ENCODE peak calls at places on chromosomes 12 and 14, in ten cellular contexts. One of them, this sample, is unnamed.

GRCh38 chr12:111773801-111774551 is 7.2 kb downstream of the ALDH2 start:
- DNase-seq in fibroblast of mammary gland: peak
- DNase-seq in cardiac muscle cell: no peak
- DNase-seq in GM06990: no peak
- DNase-seq in foreskin fibroblast: peak
- DNase-seq in psoas muscle: peak
- DNase-seq in BE2C: no peak
- DNase-seq in dorsolateral prefrontal cortex: no peak
- DNase-seq in stomach: peak
- DNase-seq in mesothelial cell of epicardium: no peak
- DNase-seq in this sample: peak

GRCh38 chr12:32568241-32568640 is 110.9 kb upstream of the DNM1L start:
- DNase-seq in psoas muscle: no peak
- DNase-seq in fibroblast of mammary gland: peak
- DNase-seq in dorsolateral prefrontal cortex: no peak
- DNase-seq in foreskin fibroblast: peak
- DNase-seq in cardiac muscle cell: no peak
- DNase-seq in mesothelial cell of epicardium: no peak
- DNase-seq in GM06990: no peak
- DNase-seq in BE2C: no peak
- DNase-seq in stomach: no peak
- DNase-seq in this sample: no peak

GRCh38 chr12:92574046-92574783 is 128.6 kb upstream of the PLEKHG7 start:
- DNase-seq in dorsolateral prefrontal cortex: no peak
- DNase-seq in psoas muscle: no peak
- DNase-seq in foreskin fibroblast: peak
- DNase-seq in fibroblast of mammary gland: peak
- DNase-seq in cardiac muscle cell: peak
- DNase-seq in mesothelial cell of epicardium: no peak
- DNase-seq in stomach: no peak
- DNase-seq in BE2C: peak
- DNase-seq in GM06990: no peak
- DNase-seq in this sample: no peak

GRCh38 chr14:73058923-73059311 is 583 bp downstream of the RBM25 start:
- DNase-seq in foreskin fibroblast: peak
- DNase-seq in mesothelial cell of epicardium: no peak
- DNase-seq in BE2C: peak
- DNase-seq in GM06990: no peak
- DNase-seq in stomach: no peak
- DNase-seq in psoas muscle: no peak
- DNase-seq in fibroblast of mammary gland: peak
- DNase-seq in cardiac muscle cell: peak
- DNase-seq in dorsolateral prefrontal cortex: peak
- DNase-seq in this sample: peak

GRCh38 chr12:84131076-84131475 is 781.5 kb downstream of the SLC6A15 start:
- DNase-seq in stomach: no peak
- DNase-seq in GM06990: no peak
- DNase-seq in fibroblast of mammary gland: peak
- DNase-seq in mesothelial cell of epicardium: no peak
- DNase-seq in BE2C: no peak
- DNase-seq in dorsolateral prefrontal cortex: no peak
- DNase-seq in psoas muscle: no peak
- DNase-seq in cardiac muscle cell: no peak
- DNase-seq in foreskin fibroblast: peak
- DNase-seq in this sample: no peak

GRCh38 chr12:12837025-12837872 is 24.1 kb downstream of the DDX47 start:
- DNase-seq in mesothelial cell of epicardium: peak
- DNase-seq in psoas muscle: peak
- DNase-seq in GM06990: peak
- DNase-seq in foreskin fibroblast: peak
- DNase-seq in stomach: peak
- DNase-seq in fibroblast of mammary gland: peak
- DNase-seq in BE2C: peak
- DNase-seq in dorsolateral prefrontal cortex: no peak
- DNase-seq in cardiac muscle cell: peak
- DNase-seq in this sample: peak

GRCh38 chr12:95700316-95700785 is 90.2 kb downstream of the NTN4 start:
- DNase-seq in foreskin fibroblast: peak
- DNase-seq in cardiac muscle cell: no peak
- DNase-seq in dorsolateral prefrontal cortex: no peak
- DNase-seq in psoas muscle: no peak
- DNase-seq in mesothelial cell of epicardium: no peak
- DNase-seq in fibroblast of mammary gland: peak
- DNase-seq in BE2C: no peak
- DNase-seq in stomach: no peak
- DNase-seq in GM06990: peak
- DNase-seq in this sample: peak

GRCh38 chr14:101120636-101121398 is 217.3 kb upstream of the RTL1 start:
- DNase-seq in fibroblast of mammary gland: no peak
- DNase-seq in cardiac muscle cell: no peak
- DNase-seq in BE2C: no peak
- DNase-seq in foreskin fibroblast: no peak
- DNase-seq in psoas muscle: peak
- DNase-seq in stomach: peak
- DNase-seq in dorsolateral prefrontal cortex: no peak
- DNase-seq in GM06990: no peak
- DNase-seq in mesothelial cell of epicardium: no peak
- DNase-seq in this sample: no peak

GRCh38 chr14:81162941-81163340 is 57.8 kb downstream of the GTF2A1 start:
- DNase-seq in mesothelial cell of epicardium: no peak
- DNase-seq in foreskin fibroblast: peak
- DNase-seq in GM06990: no peak
- DNase-seq in stomach: no peak
- DNase-seq in psoas muscle: no peak
- DNase-seq in fibroblast of mammary gland: peak
- DNase-seq in dorsolateral prefrontal cortex: no peak
- DNase-seq in cardiac muscle cell: no peak
- DNase-seq in BE2C: no peak
- DNase-seq in this sample: no peak

GRCh38 chr14:41280745-41281144 is 325.9 kb upstream of the LRFN5 start:
- DNase-seq in mesothelial cell of epicardium: no peak
- DNase-seq in cardiac muscle cell: peak
- DNase-seq in dorsolateral prefrontal cortex: no peak
- DNase-seq in fibroblast of mammary gland: peak
- DNase-seq in stomach: no peak
- DNase-seq in foreskin fibroblast: no peak
- DNase-seq in GM06990: no peak
- DNase-seq in BE2C: no peak
- DNase-seq in psoas muscle: no peak
- DNase-seq in this sample: no peak

DNA sequence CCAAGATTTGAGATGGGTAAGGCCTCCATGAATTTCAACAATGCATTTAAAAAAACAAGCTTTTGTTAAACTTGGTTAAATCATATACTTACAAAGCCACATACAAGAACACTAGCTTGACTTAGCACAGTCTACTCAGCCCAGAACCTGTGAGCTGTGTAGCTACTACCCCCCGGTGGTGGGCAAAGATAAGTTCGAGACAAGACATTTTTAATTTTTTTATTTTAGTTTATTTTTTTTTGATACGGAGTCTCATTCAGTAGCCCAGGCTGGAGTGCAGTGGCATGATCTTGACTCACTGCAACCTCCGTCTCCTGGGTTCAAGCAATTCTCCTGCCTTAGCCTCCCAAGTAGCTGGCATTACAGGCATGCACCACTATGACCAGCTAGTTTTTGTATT is 3.7 kb upstream of the NECAP1 start:
- DNase-seq in mesothelial cell of epicardium: no peak
- DNase-seq in stomach: no peak
- DNase-seq in fibroblast of mammary gland: peak
- DNase-seq in dorsolateral prefrontal cortex: no peak
- DNase-seq in GM06990: no peak
- DNase-seq in cardiac muscle cell: peak
- DNase-seq in psoas muscle: no peak
- DNase-seq in foreskin fibroblast: peak
- DNase-seq in BE2C: peak
- DNase-seq in this sample: no peak
- TF ChIP-seq CTCF in mesothelial cell of epicardium: peak
- TF ChIP-seq CTCF in stomach: no peak
- TF ChIP-seq CTCF in fibroblast of mammary gland: peak
- TF ChIP-seq CTCF in dorsolateral prefrontal cortex: peak
- TF ChIP-seq CTCF in GM06990: peak
- TF ChIP-seq CTCF in cardiac muscle cell: peak
- TF ChIP-seq CTCF in psoas muscle: peak
- TF ChIP-seq CTCF in foreskin fibroblast: peak
- TF ChIP-seq CTCF in BE2C: peak
- TF ChIP-seq CTCF in this sample: peak

DNA sequence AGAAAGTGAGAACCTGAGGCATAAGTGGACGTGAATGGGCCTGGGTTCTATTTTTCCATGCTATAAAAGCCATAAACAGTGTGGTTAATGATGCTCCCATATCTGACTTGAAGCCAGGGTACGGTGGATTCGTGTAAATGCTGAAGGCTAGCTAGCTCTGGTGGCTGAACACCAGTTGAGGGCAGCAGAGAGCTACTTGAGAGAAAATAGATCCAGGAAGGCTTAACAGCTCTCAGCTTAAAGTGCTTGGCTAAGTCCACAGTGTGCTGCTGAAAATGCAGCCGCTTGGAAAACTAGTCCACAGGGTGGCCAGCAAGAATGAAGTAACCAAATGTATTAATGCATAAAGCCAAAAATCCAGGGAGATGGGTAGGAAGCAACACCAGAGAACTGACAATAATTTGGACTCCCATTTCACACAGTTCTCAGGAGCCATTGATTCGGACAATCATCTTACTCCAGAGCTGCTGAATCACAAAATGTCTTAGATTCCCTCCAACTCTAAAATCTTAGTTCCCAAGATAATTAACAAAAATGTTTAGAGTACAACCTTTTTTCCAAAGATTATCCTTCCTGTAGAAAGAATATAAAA is 15.0 kb upstream of the FOXG1 start:
- DNase-seq in cardiac muscle cell: peak
- DNase-seq in foreskin fibroblast: peak
- DNase-seq in stomach: peak
- DNase-seq in GM06990: no peak
- DNase-seq in fibroblast of mammary gland: peak
- DNase-seq in dorsolateral prefrontal cortex: peak
- DNase-seq in BE2C: peak
- DNase-seq in mesothelial cell of epicardium: no peak
- DNase-seq in psoas muscle: no peak
- DNase-seq in this sample: no peak
- TF ChIP-seq CTCF in cardiac muscle cell: peak
- TF ChIP-seq CTCF in foreskin fibroblast: peak
- TF ChIP-seq CTCF in stomach: peak
- TF ChIP-seq CTCF in GM06990: peak
- TF ChIP-seq CTCF in fibroblast of mammary gland: peak
- TF ChIP-seq CTCF in dorsolateral prefrontal cortex: peak
- TF ChIP-seq CTCF in BE2C: peak
- TF ChIP-seq CTCF in mesothelial cell of epicardium: peak
- TF ChIP-seq CTCF in psoas muscle: no peak
- TF ChIP-seq CTCF in this sample: peak

GRCh38 chr14:55705651-55706340 is 125.8 kb downstream of the KTN1 start:
- DNase-seq in dorsolateral prefrontal cortex: no peak
- DNase-seq in cardiac muscle cell: no peak
- DNase-seq in mesothelial cell of epicardium: no peak
- DNase-seq in stomach: peak
- DNase-seq in BE2C: no peak
- DNase-seq in psoas muscle: no peak
- DNase-seq in foreskin fibroblast: no peak
- DNase-seq in fibroblast of mammary gland: no peak
- DNase-seq in GM06990: no peak
- DNase-seq in this sample: no peak
- TF ChIP-seq CTCF in dorsolateral prefrontal cortex: no peak
- TF ChIP-seq CTCF in cardiac muscle cell: no peak
- TF ChIP-seq CTCF in mesothelial cell of epicardium: no peak
- TF ChIP-seq CTCF in stomach: no peak
- TF ChIP-seq CTCF in BE2C: no peak
- TF ChIP-seq CTCF in psoas muscle: no peak
- TF ChIP-seq CTCF in foreskin fibroblast: no peak
- TF ChIP-seq CTCF in fibroblast of mammary gland: no peak
- TF ChIP-seq CTCF in GM06990: no peak
- TF ChIP-seq CTCF in this sample: no peak

GRCh38 chr12:51520576-51521325 is 70.3 kb upstream of the SCN8A start:
- DNase-seq in dorsolateral prefrontal cortex: peak
- DNase-seq in GM06990: no peak
- DNase-seq in BE2C: no peak
- DNase-seq in mesothelial cell of epicardium: no peak
- DNase-seq in psoas muscle: no peak
- DNase-seq in stomach: no peak
- DNase-seq in fibroblast of mammary gland: no peak
- DNase-seq in foreskin fibroblast: no peak
- DNase-seq in cardiac muscle cell: no peak
- DNase-seq in this sample: no peak

GRCh38 chr12:51519755-51520154 is 71.3 kb upstream of the SCN8A start:
- DNase-seq in psoas muscle: no peak
- DNase-seq in stomach: no peak
- DNase-seq in cardiac muscle cell: no peak
- DNase-seq in BE2C: no peak
- DNase-seq in dorsolateral prefrontal cortex: no peak
- DNase-seq in mesothelial cell of epicardium: no peak
- DNase-seq in foreskin fibroblast: no peak
- DNase-seq in GM06990: no peak
- DNase-seq in fibroblast of mammary gland: no peak
- DNase-seq in this sample: peak

GRCh38 chr12:51524386-51524901 is 66.6 kb upstream of the SCN8A start:
- DNase-seq in BE2C: peak
- DNase-seq in GM06990: no peak
- DNase-seq in mesothelial cell of epicardium: no peak
- DNase-seq in fibroblast of mammary gland: no peak
- DNase-seq in foreskin fibroblast: no peak
- DNase-seq in stomach: no peak
- DNase-seq in cardiac muscle cell: peak
- DNase-seq in psoas muscle: no peak
- DNase-seq in dorsolateral prefrontal cortex: peak
- DNase-seq in this sample: no peak

GRCh38 chr12:51522696-51523095 is 68.3 kb upstream of the SCN8A start:
- DNase-seq in cardiac muscle cell: no peak
- DNase-seq in GM06990: no peak
- DNase-seq in mesothelial cell of epicardium: no peak
- DNase-seq in dorsolateral prefrontal cortex: no peak
- DNase-seq in foreskin fibroblast: no peak
- DNase-seq in BE2C: peak
- DNase-seq in stomach: no peak
- DNase-seq in psoas muscle: no peak
- DNase-seq in fibroblast of mammary gland: no peak
- DNase-seq in this sample: no peak

GRCh38 chr12:51521554-51522276 is 69.3 kb upstream of the SCN8A start:
- DNase-seq in stomach: no peak
- DNase-seq in fibroblast of mammary gland: peak
- DNase-seq in foreskin fibroblast: peak
- DNase-seq in GM06990: no peak
- DNase-seq in mesothelial cell of epicardium: no peak
- DNase-seq in cardiac muscle cell: no peak
- DNase-seq in dorsolateral prefrontal cortex: no peak
- DNase-seq in BE2C: no peak
- DNase-seq in psoas muscle: no peak
- DNase-seq in this sample: no peak
- TF ChIP-seq CTCF in stomach: no peak
- TF ChIP-seq CTCF in fibroblast of mammary gland: peak
- TF ChIP-seq CTCF in foreskin fibroblast: no peak
- TF ChIP-seq CTCF in GM06990: peak
- TF ChIP-seq CTCF in mesothelial cell of epicardium: no peak
- TF ChIP-seq CTCF in cardiac muscle cell: no peak
- TF ChIP-seq CTCF in dorsolateral prefrontal cortex: peak
- TF ChIP-seq CTCF in BE2C: peak
- TF ChIP-seq CTCF in psoas muscle: no peak
- TF ChIP-seq CTCF in this sample: no peak

This sample was measured in GM13977.